ENCODE peak calls at places on chromosome 15, in six cellular contexts. One of them, this sample, is unnamed.
A peak's percentile ranks its signal among the peaks of the same experiment; 100 is the strongest.

GRCh38 chr15:65323071-65323511 is 18.6 kb downstream of the RNU5B-1 start:
- DNase-seq in H9: no peak
- DNase-seq in neuronal stem cell: no peak
- DNase-seq in mesenchymal stem cell: peak; percentile 73
- DNase-seq in H1: no peak
- DNase-seq in trophoblast cell: no peak
- DNase-seq in this sample: peak; percentile 24

GRCh38 chr15:33009603-33010002 is 184.9 kb downstream of the FMN1 start:
- DNase-seq in mesenchymal stem cell: no peak
- DNase-seq in H9: no peak
- DNase-seq in trophoblast cell: no peak
- DNase-seq in H1: no peak
- DNase-seq in neuronal stem cell: no peak
- DNase-seq in this sample: no peak

GRCh38 chr15:76335851-76336253 is 721 bp upstream of the ISL2 start:
- DNase-seq in H1: peak; percentile 65
- DNase-seq in neuronal stem cell: no peak
- DNase-seq in H9: peak; percentile 61
- DNase-seq in trophoblast cell: peak; percentile 23
- DNase-seq in mesenchymal stem cell: peak; percentile 32
- DNase-seq in this sample: no peak

GRCh38 chr15:71730277-71731144 is 79.8 kb upstream of the NR2E3 start:
- DNase-seq in mesenchymal stem cell: peak; percentile 68
- DNase-seq in H1: peak; percentile 54
- DNase-seq in trophoblast cell: peak; percentile 80
- DNase-seq in neuronal stem cell: peak; percentile 35
- DNase-seq in H9: peak; percentile 42
- DNase-seq in this sample: peak; percentile 77

GRCh38 chr15:38411902-38412301 is 42.0 kb upstream of the FAM98B start:
- DNase-seq in trophoblast cell: no peak
- DNase-seq in H1: no peak
- DNase-seq in mesenchymal stem cell: peak; percentile 6
- DNase-seq in H9: no peak
- DNase-seq in neuronal stem cell: no peak
- DNase-seq in this sample: no peak

GRCh38 chr15:66691727-66692126 is 10.3 kb upstream of the SMAD6 start:
- DNase-seq in trophoblast cell: no peak
- DNase-seq in mesenchymal stem cell: no peak
- DNase-seq in neuronal stem cell: no peak
- DNase-seq in H1: no peak
- DNase-seq in H9: no peak
- DNase-seq in this sample: no peak

GRCh38 chr15:29805708-29806104 is 16.6 kb downstream of the TJP1 start:
- DNase-seq in mesenchymal stem cell: no peak
- DNase-seq in trophoblast cell: no peak
- DNase-seq in neuronal stem cell: no peak
- DNase-seq in H9: no peak
- DNase-seq in H1: no peak
- DNase-seq in this sample: no peak

GRCh38 chr15:81449836-81450474 is 75.9 kb upstream of the TMC3 start:
- DNase-seq in mesenchymal stem cell: no peak
- DNase-seq in H1: no peak
- DNase-seq in neuronal stem cell: no peak
- DNase-seq in trophoblast cell: peak; percentile 29
- DNase-seq in H9: no peak
- DNase-seq in this sample: no peak

GRCh38 chr15:89112341-89112971 is 24.2 kb downstream of the ABHD2 start:
- DNase-seq in trophoblast cell: no peak
- DNase-seq in H1: no peak
- DNase-seq in neuronal stem cell: no peak
- DNase-seq in H9: no peak
- DNase-seq in mesenchymal stem cell: no peak
- DNase-seq in this sample: peak; percentile 49

GRCh38 chr15:43991235-43991634 is 164.4 kb downstream of the WDR76 start:
- DNase-seq in H9: no peak
- DNase-seq in mesenchymal stem cell: no peak
- DNase-seq in H1: no peak
- DNase-seq in neuronal stem cell: no peak
- DNase-seq in trophoblast cell: no peak
- DNase-seq in this sample: no peak

GRCh38 chr15:77138167-77138522 is 67.2 kb upstream of the TSPAN3 start:
- DNase-seq in trophoblast cell: peak; percentile 22
- DNase-seq in H9: no peak
- DNase-seq in mesenchymal stem cell: no peak
- DNase-seq in neuronal stem cell: no peak
- DNase-seq in H1: no peak
- DNase-seq in this sample: peak; percentile 73

GRCh38 chr15:26065723-26066122 is 202.6 kb upstream of the ATP10A start:
- DNase-seq in neuronal stem cell: no peak
- DNase-seq in H1: no peak
- DNase-seq in mesenchymal stem cell: no peak
- DNase-seq in trophoblast cell: no peak
- DNase-seq in H9: no peak
- DNase-seq in this sample: no peak

GRCh38 chr15:90211440-90212168 is 10.5 kb downstream of the SEMA4B start:
- DNase-seq in neuronal stem cell: no peak
- DNase-seq in trophoblast cell: no peak
- DNase-seq in H1: peak; percentile 43
- DNase-seq in mesenchymal stem cell: peak; percentile 57
- DNase-seq in H9: no peak
- DNase-seq in this sample: peak; percentile 67

GRCh38 chr15:29883126-29883525 is 60.9 kb upstream of the TJP1 start:
- DNase-seq in trophoblast cell: peak; percentile 50
- DNase-seq in H1: no peak
- DNase-seq in mesenchymal stem cell: peak; percentile 60
- DNase-seq in H9: peak; percentile 58
- DNase-seq in neuronal stem cell: peak; percentile 31
- DNase-seq in this sample: peak; percentile 29

GRCh38 chr15:66411190-66411589 is 24.5 kb downstream of the MAP2K1 start:
- DNase-seq in H1: no peak
- DNase-seq in mesenchymal stem cell: no peak
- DNase-seq in neuronal stem cell: no peak
- DNase-seq in trophoblast cell: no peak
- DNase-seq in H9: no peak
- DNase-seq in this sample: no peak

GRCh38 chr15:59199775-59200465 is 6.7 kb upstream of the LDHAL6B start:
- DNase-seq in mesenchymal stem cell: peak; percentile 94
- DNase-seq in trophoblast cell: peak; percentile 87
- DNase-seq in H9: no peak
- DNase-seq in neuronal stem cell: no peak
- DNase-seq in H1: no peak
- DNase-seq in this sample: peak; percentile 85

GRCh38 chr15:48645558-48646330 is at the start of gene FBN1:
- DNase-seq in mesenchymal stem cell: peak; percentile 95
- DNase-seq in H9: peak; percentile 77
- DNase-seq in H1: peak; percentile 77
- DNase-seq in neuronal stem cell: peak; percentile 91
- DNase-seq in trophoblast cell: peak; percentile 84
- DNase-seq in this sample: peak; percentile 90

GRCh38 chr15:36334059-36334458 is 245.4 kb upstream of the CDIN1 start:
- DNase-seq in H9: no peak
- DNase-seq in trophoblast cell: no peak
- DNase-seq in mesenchymal stem cell: peak; percentile 86
- DNase-seq in H1: no peak
- DNase-seq in neuronal stem cell: no peak
- DNase-seq in this sample: peak; percentile 71

GRCh38 chr15:98616397-98616796 is 31.9 kb upstream of the IGF1R start:
- DNase-seq in neuronal stem cell: no peak
- DNase-seq in mesenchymal stem cell: no peak
- DNase-seq in H1: peak; percentile 39
- DNase-seq in trophoblast cell: no peak
- DNase-seq in H9: no peak
- DNase-seq in this sample: no peak

GRCh38 chr15:37397266-37398022 is 297.1 kb upstream of the MEIS2 start:
- DNase-seq in neuronal stem cell: no peak
- DNase-seq in trophoblast cell: no peak
- DNase-seq in H9: no peak
- DNase-seq in mesenchymal stem cell: no peak
- DNase-seq in H1: no peak
- DNase-seq in this sample: no peak

GRCh38 chr15:92097473-92098178 is 244.1 kb downstream of the SLCO3A1 start:
- DNase-seq in H1: peak; percentile 74
- DNase-seq in H9: peak; percentile 85
- DNase-seq in trophoblast cell: peak; percentile 75
- DNase-seq in neuronal stem cell: peak; percentile 68
- DNase-seq in mesenchymal stem cell: peak; percentile 20
- DNase-seq in this sample: peak; percentile 46

GRCh38 chr15:34837246-34838016 is 42.1 kb upstream of the ACTC1 start:
- DNase-seq in H9: no peak
- DNase-seq in mesenchymal stem cell: peak; percentile 23
- DNase-seq in H1: no peak
- DNase-seq in neuronal stem cell: no peak
- DNase-seq in trophoblast cell: peak; percentile 73
- DNase-seq in this sample: peak; percentile 95

GRCh38 chr15:48929611-48930170 is 34.0 kb downstream of the SHC4 start:
- DNase-seq in H9: no peak
- DNase-seq in mesenchymal stem cell: no peak
- DNase-seq in H1: no peak
- DNase-seq in trophoblast cell: no peak
- DNase-seq in neuronal stem cell: no peak
- DNase-seq in this sample: peak; percentile 19

GRCh38 chr15:99226802-99227201 is 22.6 kb downstream of the TTC23 start:
- DNase-seq in mesenchymal stem cell: no peak
- DNase-seq in neuronal stem cell: no peak
- DNase-seq in H9: no peak
- DNase-seq in trophoblast cell: peak; percentile 94
- DNase-seq in H1: no peak
- DNase-seq in this sample: no peak

GRCh38 chr15:56792211-56792610 is 58.9 kb upstream of the ZNF280D start:
- DNase-seq in mesenchymal stem cell: no peak
- DNase-seq in trophoblast cell: no peak
- DNase-seq in H9: no peak
- DNase-seq in H1: no peak
- DNase-seq in neuronal stem cell: no peak
- DNase-seq in this sample: peak; percentile 4

GRCh38 chr15:90991587-90992285 is 2.6 kb downstream of the PRC1 start:
- DNase-seq in neuronal stem cell: no peak
- DNase-seq in trophoblast cell: no peak
- DNase-seq in H1: no peak
- DNase-seq in H9: no peak
- DNase-seq in mesenchymal stem cell: no peak
- DNase-seq in this sample: no peak

GRCh38 chr15:28873585-28874139 is 12.1 kb upstream of the APBA2 start:
- DNase-seq in H1: no peak
- DNase-seq in trophoblast cell: peak; percentile 18
- DNase-seq in mesenchymal stem cell: no peak
- DNase-seq in H9: no peak
- DNase-seq in neuronal stem cell: no peak
- DNase-seq in this sample: no peak

GRCh38 chr15:83558146-83558545 is 95.8 kb upstream of the ADAMTSL3 start:
- DNase-seq in mesenchymal stem cell: no peak
- DNase-seq in H9: no peak
- DNase-seq in H1: no peak
- DNase-seq in neuronal stem cell: no peak
- DNase-seq in trophoblast cell: no peak
- DNase-seq in this sample: no peak
- H2AFZ ChIP-seq in mesenchymal stem cell: no peak overlapping the region
- H2AFZ ChIP-seq in H9: no peak overlapping the region
- H2AFZ ChIP-seq in H1: no peak overlapping the region
- H2AFZ ChIP-seq in neuronal stem cell: no peak overlapping the region
- H2AFZ ChIP-seq in trophoblast cell: no peak overlapping the region
- H2AFZ ChIP-seq in this sample: no peak overlapping the region

GRCh38 chr15:40974921-40975320 is 21.6 kb downstream of the CHAC1 start:
- DNase-seq in H1: no peak
- DNase-seq in neuronal stem cell: no peak
- DNase-seq in H9: no peak
- DNase-seq in trophoblast cell: peak; percentile 61
- DNase-seq in mesenchymal stem cell: no peak
- DNase-seq in this sample: no peak

GRCh38 chr15:40964006-40964405 is 10.7 kb downstream of the CHAC1 start:
- DNase-seq in neuronal stem cell: no peak
- DNase-seq in trophoblast cell: no peak
- DNase-seq in H9: no peak
- DNase-seq in mesenchymal stem cell: no peak
- DNase-seq in H1: no peak
- DNase-seq in this sample: no peak

GRCh38 chr15:40968290-40969085 is 15.2 kb downstream of the CHAC1 start:
- DNase-seq in trophoblast cell: peak; percentile 32
- DNase-seq in H1: no peak
- DNase-seq in H9: peak; percentile 57
- DNase-seq in mesenchymal stem cell: no peak
- DNase-seq in neuronal stem cell: peak; percentile 38
- DNase-seq in this sample: no peak

GRCh38 chr15:40964634-40965033 is 11.4 kb downstream of the CHAC1 start:
- DNase-seq in neuronal stem cell: no peak
- DNase-seq in trophoblast cell: no peak
- DNase-seq in H9: no peak
- DNase-seq in mesenchymal stem cell: no peak
- DNase-seq in H1: no peak
- DNase-seq in this sample: no peak

GRCh38 chr15:40969363-40969762 is 16.1 kb downstream of the CHAC1 start:
- DNase-seq in trophoblast cell: no peak
- DNase-seq in mesenchymal stem cell: no peak
- DNase-seq in H1: no peak
- DNase-seq in H9: no peak
- DNase-seq in neuronal stem cell: no peak
- DNase-seq in this sample: no peak
- H3K4ac ChIP-seq in trophoblast cell: no peak overlapping the region
- H3K4ac ChIP-seq in mesenchymal stem cell: no peak overlapping the region
- H3K4ac ChIP-seq in H1: no peak overlapping the region
- H3K4ac ChIP-seq in H9: peak overlapping the region; percentile 50
- H3K4ac ChIP-seq in neuronal stem cell: no peak overlapping the region
- H3K4ac ChIP-seq in this sample: no peak overlapping the region

DNA sequence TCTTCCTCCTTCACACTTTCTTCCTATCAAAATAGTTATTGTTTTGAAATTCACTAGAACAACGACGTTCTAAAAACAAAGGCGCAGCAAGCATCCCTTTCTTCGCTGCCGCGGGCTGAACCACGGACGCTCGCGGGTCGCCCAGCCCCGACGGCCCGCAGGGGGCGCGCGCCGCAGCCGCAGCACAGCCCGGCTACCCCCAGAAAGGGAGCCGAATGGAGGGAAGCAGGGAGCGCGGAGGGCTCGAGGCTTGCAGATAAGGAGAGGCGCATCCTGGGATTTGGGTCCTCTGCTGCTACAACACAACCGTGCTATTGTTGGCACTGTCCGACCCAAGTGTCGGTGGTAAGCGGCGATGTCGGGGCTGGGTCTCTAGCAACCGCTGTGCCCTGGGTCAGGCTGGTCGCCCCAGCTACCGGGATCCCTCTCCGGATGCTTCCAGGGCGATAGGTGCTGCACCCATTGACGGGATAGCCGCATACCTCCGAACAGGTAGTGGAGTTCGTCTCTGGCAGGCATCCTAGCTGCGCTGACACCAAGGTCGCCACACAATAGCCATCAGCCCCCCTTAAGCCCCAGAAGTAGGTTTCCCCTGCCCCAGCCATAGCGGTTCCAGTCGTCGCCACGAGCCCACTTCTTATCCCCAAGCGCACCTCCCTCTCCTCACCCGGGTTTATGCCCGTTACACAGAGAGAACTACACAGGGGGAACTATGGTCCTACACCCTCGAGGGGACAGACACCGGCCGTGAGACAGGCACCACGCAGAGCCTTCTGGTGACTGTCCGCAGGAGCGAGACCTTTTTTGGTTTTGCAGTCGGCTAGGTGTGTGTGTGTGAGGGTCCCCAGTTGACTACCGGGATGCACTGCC is 6.0 kb downstream of the ONECUT1 start:
- DNase-seq in mesenchymal stem cell: no peak
- DNase-seq in H1: peak; percentile 85
- DNase-seq in neuronal stem cell: peak; percentile 65
- DNase-seq in trophoblast cell: no peak
- DNase-seq in H9: peak; percentile 80
- DNase-seq in this sample: no peak
- H2AFZ ChIP-seq in mesenchymal stem cell: no peak overlapping the region
- H2AFZ ChIP-seq in H1: peak overlapping the region; percentile 2
- H2AFZ ChIP-seq in neuronal stem cell: peak overlapping the region; percentile 34
- H2AFZ ChIP-seq in trophoblast cell: no peak overlapping the region
- H2AFZ ChIP-seq in H9: no peak overlapping the region
- H2AFZ ChIP-seq in this sample: no peak overlapping the region

GRCh38 chr15:63441266-63441665 is 59.6 kb upstream of the CA12 start:
- DNase-seq in neuronal stem cell: no peak
- DNase-seq in trophoblast cell: no peak
- DNase-seq in H9: no peak
- DNase-seq in H1: no peak
- DNase-seq in mesenchymal stem cell: no peak
- DNase-seq in this sample: no peak
- H3K4ac ChIP-seq in neuronal stem cell: no peak overlapping the region
- H3K4ac ChIP-seq in trophoblast cell: no peak overlapping the region
- H3K4ac ChIP-seq in H9: no peak overlapping the region
- H3K4ac ChIP-seq in H1: no peak overlapping the region
- H3K4ac ChIP-seq in mesenchymal stem cell: no peak overlapping the region
- H3K4ac ChIP-seq in this sample: no peak overlapping the region

This sample was measured in IMR-90.